ENCODE peak calls at places on chromosomes 5 and 9, in ten cellular contexts. E is activated gamma-delta T cell treated with Interleukin-2 at 50 U/mL for 16 hours; T is Calu3; V is H9; M is activated naive CD4-positive, alpha-beta T cell treated with anti-CD3 and anti-CD28 coated beads, Interleukin-2, amount 50 U/mL, for 72 hours; R is lung; L is activated CD4-positive, alpha-beta T cell treated with anti-CD3 and anti-CD28 coated beads for 36 hours; D is mammary epithelial cell; X is transverse colon; A is mesendoderm. U is an unnamed sample.

GRCh38 chr5:152092580-152092979 is 167.9 kb upstream of the GLRA1 start:
- DNase-seq in E (no peak), T (no peak), V (no peak), M (no peak), R (no peak), L (no peak), D (peak), X (no peak), A (peak), U (no peak)

GRCh38 chr5:119328753-119329602 is 26.8 kb upstream of the TNFAIP8 start:
- DNase-seq in E (peak), T (no peak), V (no peak), M (no peak), R (no peak), L (peak), D (no peak), X (peak), A (peak), U (no peak)

GRCh38 chr5:7869474-7870136 is 657 bp downstream of the MTRR start:
- DNase-seq in E (no peak), T (peak), V (no peak), M (no peak), R (no peak), L (peak), D (peak), X (peak), A (no peak), U (peak)

GRCh38 chr5:112552791-112553190 is 133.7 kb upstream of the EPB41L4A start:
- DNase-seq in E (no peak), T (no peak), V (no peak), M (no peak), R (no peak), L (peak), D (no peak), X (no peak), A (no peak), U (no peak)

GRCh38 chr5:172749076-172749475 is 21.9 kb downstream of the DUSP1 start:
- DNase-seq in E (no peak), T (no peak), V (no peak), M (no peak), R (no peak), L (no peak), D (no peak), X (no peak), A (no peak), U (no peak)

GRCh38 chr9:75909776-75910175 is 19.3 kb downstream of the PCSK5 start:
- DNase-seq in E (no peak), T (no peak), V (no peak), M (no peak), R (no peak), L (peak), D (no peak), X (no peak), A (no peak), U (no peak)

GRCh38 chr5:93964421-93964820 is 223.0 kb upstream of the POU5F2 start:
- DNase-seq in E (no peak), T (no peak), V (no peak), M (no peak), R (no peak), L (no peak), D (no peak), X (no peak), A (no peak), U (no peak)

GRCh38 chr5:1110260-1110929 is 1.5 kb downstream of the SLC12A7 start:
- DNase-seq in E (no peak), T (peak), V (no peak), M (no peak), R (no peak), L (peak), D (no peak), X (no peak), A (no peak), U (peak)

GRCh38 chr9:126160067-126160853 is 166.4 kb upstream of the MVB12B start:
- DNase-seq in E (no peak), T (no peak), V (no peak), M (no peak), R (peak), L (no peak), D (no peak), X (no peak), A (peak), U (no peak)

GRCh38 chr9:95511952-95512750 is 4.6 kb downstream of the PTCH1 start:
- DNase-seq in E (no peak), T (no peak), V (peak), M (no peak), R (no peak), L (peak), D (no peak), X (no peak), A (peak), U (peak)